ENCODE peak calls at places on chromosome 7, in seven cellular contexts. H is transverse colon, J is ascending aorta, Y is ovary, X is stomach, O is left ventricle myocardium inferior, U is upper lobe of right lung. W is an unnamed sample. For H3K4me1, the result is how much of the 10 kb centered on the place peaks cover.

GRCh38 chr7:102823715-102824114 is 74.9 kb downstream of the FAM185A start:
- DNase-seq in H (no peak), J (no peak), Y (no peak), X (no peak), O (no peak), U (no peak), W (no peak)

GRCh38 chr7:1611708-1612241 is 41.9 kb upstream of the PSMG3 start:
- DNase-seq in H (no peak), J (no peak), Y (no peak), X (no peak), O (no peak), U (no peak), W (no peak)

GRCh38 chr7:101562531-101563197 is 66.4 kb downstream of the MYL10 start:
- DNase-seq in H (peak), J (no peak), Y (no peak), X (no peak), O (no peak), U (peak), W (no peak)

GRCh38 chr7:68998136-68998535 is 600.1 kb upstream of the AUTS2 start:
- DNase-seq in H (no peak), J (no peak), Y (no peak), X (no peak), O (no peak), U (no peak), W (no peak)

GRCh38 chr7:24942226-24942625 is 37.8 kb downstream of the OSBPL3 start:
- DNase-seq in H (no peak), J (no peak), Y (no peak), X (no peak), O (no peak), U (no peak), W (no peak)

GRCh38 chr7:20798081-20798693 is 11.5 kb upstream of the SP8 start:
- DNase-seq in H (peak), J (no peak), Y (no peak), X (peak), O (no peak), U (peak), W (no peak)

GRCh38 chr7:40516376-40516775 is 381.6 kb downstream of the SUGCT start:
- DNase-seq in H (no peak), J (no peak), Y (no peak), X (no peak), O (no peak), U (no peak), W (no peak)

GRCh38 chr7:50962962-50963374 is 180.3 kb upstream of the GRB10 start:
- DNase-seq in H (peak), J (no peak), Y (no peak), X (peak), O (peak), U (peak), W (no peak)

GRCh38 chr7:43141091-43141490 is 28.6 kb downstream of the HECW1 start:
- DNase-seq in H (no peak), J (no peak), Y (no peak), X (no peak), O (no peak), U (no peak), W (no peak)

GRCh38 chr7:8261711-8262695 is at the start of gene ICA1:
- DNase-seq in H (peak), J (no peak), Y (no peak), X (peak), O (peak), U (peak), W (peak)

GRCh38 chr7:44665531-44666213 is 59.2 kb downstream of the OGDH start:
- DNase-seq in H (no peak), J (no peak), Y (no peak), X (no peak), O (no peak), U (no peak), W (no peak)

GRCh38 chr7:47198159-47198558 is 383.8 kb downstream of the TNS3 start:
- DNase-seq in H (no peak), J (no peak), Y (no peak), X (no peak), O (no peak), U (no peak), W (no peak)

GRCh38 chr7:154584352-154585252 is 418.3 kb downstream of the PAXIP1 start:
- DNase-seq in H (no peak), J (no peak), Y (no peak), X (no peak), O (no peak), U (no peak), W (no peak)

GRCh38 chr7:155230169-155230593 is 67.5 kb upstream of the INSIG1 start:
- DNase-seq in H (no peak), J (no peak), Y (no peak), X (no peak), O (peak), U (no peak), W (no peak)

GRCh38 chr7:7761974-7762769 is 43.8 kb upstream of the RPA3 start:
- DNase-seq in H (no peak), J (no peak), Y (no peak), X (no peak), O (no peak), U (no peak), W (no peak)

GRCh38 chr7:29977926-29978652 is 11.5 kb downstream of the SCRN1 start:
- DNase-seq in H (no peak), J (no peak), Y (no peak), X (no peak), O (no peak), U (no peak), W (no peak)

GRCh38 chr7:149817301-149817771 is 20.8 kb upstream of the ZNF862 start:
- DNase-seq in H (no peak), J (no peak), Y (no peak), X (no peak), O (no peak), U (peak), W (no peak)

GRCh38 chr7:12619461-12620069 is 49.0 kb downstream of the SCIN start:
- DNase-seq in H (no peak), J (no peak), Y (no peak), X (no peak), O (no peak), U (no peak), W (no peak)

GRCh38 chr7:85705076-85705475 is 518.2 kb upstream of the SEMA3D start:
- DNase-seq in H (no peak), J (no peak), Y (no peak), X (no peak), O (no peak), U (no peak), W (no peak)

GRCh38 chr7:13731643-13732042 is 257.8 kb downstream of the ETV1 start:
- DNase-seq in H (no peak), J (no peak), Y (no peak), X (no peak), O (no peak), U (no peak), W (no peak)

GRCh38 chr7:516606-517456 is 2.8 kb downstream of the PDGFA start:
- DNase-seq in H (peak), J (no peak), Y (peak), X (peak), O (peak), U (no peak), W (no peak)

GRCh38 chr7:142533920-142534319 is 215.4 kb upstream of the PRSS1 start:
- DNase-seq in H (no peak), J (no peak), Y (no peak), X (no peak), O (no peak), U (no peak), W (no peak)
- H3K4me1 ChIP-seq in H (under half), J (under half), Y (under half), X (under half), O (under half), U (under half), W (under half)

GRCh38 chr7:107394831-107395230 is 75.0 kb upstream of the GPR22 start:
- DNase-seq in H (no peak), J (no peak), Y (no peak), X (no peak), O (no peak), U (no peak), W (no peak)

GRCh38 chr7:107396081-107396480 is 73.8 kb upstream of the GPR22 start:
- DNase-seq in H (no peak), J (no peak), Y (no peak), X (no peak), O (no peak), U (no peak), W (no peak)

GRCh38 chr7:107396990-107397389 is 72.9 kb upstream of the GPR22 start:
- DNase-seq in H (no peak), J (no peak), Y (no peak), X (no peak), O (no peak), U (no peak), W (no peak)

GRCh38 chr7:107394301-107394700 is 75.6 kb upstream of the GPR22 start:
- DNase-seq in H (no peak), J (no peak), Y (no peak), X (no peak), O (no peak), U (no peak), W (no peak)

DNA sequence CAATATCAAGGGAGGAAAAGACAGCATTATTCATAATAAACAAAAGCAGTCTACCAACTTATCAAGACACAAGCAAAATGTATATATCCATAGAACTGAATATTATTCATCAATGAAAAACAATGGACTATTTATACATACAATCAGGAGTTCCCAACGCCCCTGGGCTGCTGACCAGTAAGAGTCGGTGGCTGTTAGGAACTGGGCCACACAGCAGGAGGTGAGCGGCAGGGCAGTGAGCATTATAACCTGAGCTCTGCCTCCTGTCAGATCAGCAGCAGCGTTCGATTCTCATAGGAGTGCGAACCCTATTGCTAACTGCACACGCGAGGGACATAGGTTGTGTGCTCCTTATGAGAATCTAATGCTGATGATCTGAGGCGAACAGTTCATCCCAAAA is 71.7 kb upstream of the GPR22 start:
- DNase-seq in H (no peak), J (no peak), Y (no peak), X (no peak), O (no peak), U (no peak), W (no peak)
- H3K4me3 ChIP-seq in H (no peak), J (no peak), Y (no peak), X (no peak), O (no peak), U (no peak), W (no peak)

GRCh38 chr7:157816526-157817250 is 479.9 kb downstream of the DNAJB6 start:
- DNase-seq in H (no peak), J (no peak), Y (no peak), X (no peak), O (no peak), U (peak), W (no peak)
- H3K4me1 ChIP-seq in H (under half), J (under half), Y (under half), X (under half), O (under half), U (under half), W (under half)

DNA sequence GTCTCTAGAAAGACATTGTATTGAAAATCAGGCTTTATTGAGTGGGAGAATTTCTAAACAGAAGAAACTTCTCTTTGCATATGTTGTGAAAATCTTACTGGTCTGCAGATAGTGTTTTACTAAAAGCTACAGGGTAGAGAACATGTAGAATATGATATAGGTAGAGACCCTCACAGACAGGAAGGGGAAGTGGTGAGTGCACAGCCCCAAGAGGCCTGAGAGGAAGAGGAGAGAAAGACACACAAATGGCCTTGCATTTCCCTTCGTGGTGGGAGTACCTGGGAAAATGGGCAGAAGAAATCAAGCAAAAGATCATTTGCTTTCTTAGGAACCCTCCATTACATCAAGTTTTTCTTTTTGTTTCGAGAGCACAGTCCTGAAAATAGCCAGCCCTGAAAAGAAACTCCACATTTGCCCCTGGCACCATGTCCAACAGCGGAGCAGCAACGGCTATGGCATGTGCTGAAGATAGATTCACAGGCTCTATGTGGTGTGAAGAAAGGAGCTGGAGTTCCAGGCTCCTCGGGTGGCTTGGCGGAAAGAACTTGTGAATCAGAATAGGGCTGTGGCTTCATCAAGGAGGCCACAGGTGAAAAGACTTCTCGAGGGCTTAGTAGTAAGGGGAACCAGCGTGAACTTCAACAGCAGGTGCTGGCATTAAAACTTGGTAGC is 143.5 kb downstream of the CALCR start:
- DNase-seq in H (no peak), J (no peak), Y (no peak), X (no peak), O (no peak), U (no peak), W (no peak)
- H3K4me3 ChIP-seq in H (no peak), J (no peak), Y (no peak), X (no peak), O (no peak), U (no peak), W (no peak)

W was measured in tibial nerve.